ENCODE peak calls at places on chromosomes 12 and 14, in ten cellular contexts. L is adipocyte; Z is GM10248; F is substantia nigra; P is fibroblast of villous mesenchyme; A is stimulated activated CD4-positive, alpha-beta T cell treated with anti-CD3 and anti-CD28 coated beads, Interleukin-12 subunit alpha, Interleukin-12 subunit beta, amount 100 ng/mL, for 4 hours; O is AML-193; H is stimulated activated CD8-positive, alpha-beta memory T cell treated with anti-CD3 and anti-CD28 coated beads, Interleukin-12 subunit alpha, Interleukin-12 subunit beta, amount 100 ng/mL, for 1 hour; Q is suprapubic skin; V is EL. T is an unnamed sample.

GRCh38 chr14:92308676-92309075 is 14.3 kb upstream of the SLC24A4 start:
- DNase-seq in L (no peak), Z (no peak), F (no peak), P (no peak), A (no peak), O (no peak), H (no peak), Q (no peak), V (no peak), T (no peak)

GRCh38 chr12:120538281-120539156 is 4.4 kb downstream of the RNF10 start:
- DNase-seq in L (peak), Z (no peak), F (no peak), P (peak), A (no peak), O (peak), H (no peak), Q (no peak), V (peak), T (no peak)

GRCh38 chr12:11761869-11762567 is 112.5 kb downstream of the ETV6 start:
- DNase-seq in L (no peak), Z (peak), F (no peak), P (no peak), A (no peak), O (no peak), H (no peak), Q (no peak), V (no peak), T (no peak)

GRCh38 chr12:124520258-124520657 is 47.2 kb downstream of the NCOR2 start:
- DNase-seq in L (no peak), Z (no peak), F (no peak), P (no peak), A (no peak), O (no peak), H (no peak), Q (no peak), V (peak), T (no peak)

GRCh38 chr12:82931349-82932116 is 244.8 kb downstream of the TMTC2 start:
- DNase-seq in L (peak), Z (no peak), F (no peak), P (no peak), A (no peak), O (no peak), H (no peak), Q (no peak), V (no peak), T (no peak)

GRCh38 chr14:94334837-94335236 is 11.7 kb upstream of the SERPINA6 start:
- DNase-seq in L (no peak), Z (no peak), F (no peak), P (peak), A (no peak), O (no peak), H (no peak), Q (no peak), V (no peak), T (no peak)

GRCh38 chr14:24911324-24912095 is 138.4 kb downstream of the STXBP6 start:
- DNase-seq in L (peak), Z (no peak), F (no peak), P (peak), A (no peak), O (peak), H (no peak), Q (no peak), V (peak), T (no peak)

GRCh38 chr14:91286530-91286937 is 42.0 kb upstream of the GPR68 start:
- DNase-seq in L (peak), Z (peak), F (no peak), P (peak), A (peak), O (peak), H (peak), Q (no peak), V (peak), T (peak)

GRCh38 chr14:92659765-92660561 is 88.5 kb downstream of the LGMN start:
- DNase-seq in L (no peak), Z (no peak), F (no peak), P (peak), A (no peak), O (peak), H (no peak), Q (peak), V (no peak), T (no peak)

GRCh38 chr12:108828774-108829173 is 28.6 kb downstream of the SSH1 start:
- DNase-seq in L (peak), Z (no peak), F (no peak), P (peak), A (no peak), O (no peak), H (no peak), Q (no peak), V (peak), T (no peak)

GRCh38 chr12:31491819-31492598 is 98.9 kb downstream of the DENND5B start:
- DNase-seq in L (peak), Z (no peak), F (no peak), P (peak), A (no peak), O (no peak), H (no peak), Q (no peak), V (peak), T (no peak)

GRCh38 chr12:27480031-27480430 is 33.5 kb downstream of the SMCO2 start:
- DNase-seq in L (no peak), Z (no peak), F (no peak), P (no peak), A (no peak), O (no peak), H (no peak), Q (no peak), V (no peak), T (no peak)